ENCODE peak calls at places on chromosomes 3 and 15, in five cellular contexts. B is Calu3, T is heart left ventricle, Z is natural killer cell, H is upper lobe of right lung. O is an unnamed sample.

GRCh38 chr3:143150979-143151726 is 31.6 kb downstream of the CHST2 start:
- DNase-seq in B (no peak), T (peak), Z (no peak), H (no peak), O (no peak)

GRCh38 chr15:90305932-90306331 is 40.5 kb downstream of the NGRN start:
- DNase-seq in B (no peak), T (no peak), Z (no peak), H (no peak), O (no peak)

GRCh38 chr15:76345880-76346665 is 9.5 kb downstream of the ISL2 start:
- DNase-seq in B (peak), T (no peak), Z (no peak), H (peak), O (no peak)

GRCh38 chr15:29403778-29404177 is 134.2 kb upstream of the NSMCE3 start:
- DNase-seq in B (no peak), T (no peak), Z (no peak), H (no peak), O (no peak)

GRCh38 chr3:172591876-172592771 is 68.9 kb upstream of the TNFSF10 start:
- DNase-seq in B (no peak), T (no peak), Z (peak), H (no peak), O (no peak)

GRCh38 chr3:19885468-19885867 is 48.5 kb downstream of the EFHB start:
- DNase-seq in B (peak), T (no peak), Z (no peak), H (no peak), O (no peak)

GRCh38 chr3:185021326-185021725 is 131.5 kb downstream of the C3orf70 start:
- DNase-seq in B (no peak), T (no peak), Z (no peak), H (no peak), O (no peak)

GRCh38 chr3:94423566-94423965 is 360.7 kb downstream of the NSUN3 start:
- DNase-seq in B (no peak), T (no peak), Z (no peak), H (no peak), O (no peak)

GRCh38 chr3:58308728-58309127 is 2.4 kb downstream of the HTD2 start:
- DNase-seq in B (no peak), T (no peak), Z (no peak), H (no peak), O (no peak)

GRCh38 chr3:144031938-144032337 is 60.3 kb downstream of the DIPK2A start:
- DNase-seq in B (no peak), T (peak), Z (no peak), H (no peak), O (no peak)

GRCh38 chr3:154085799-154086198 is 35.4 kb upstream of the ARHGEF26 start:
- DNase-seq in B (no peak), T (no peak), Z (no peak), H (no peak), O (no peak)

GRCh38 chr3:139113231-139113749 is 68.6 kb upstream of the PRR23C start:
- DNase-seq in B (no peak), T (no peak), Z (no peak), H (no peak), O (no peak)
- TF ChIP-seq CTCF in B (no peak), T (no peak), Z (no peak), H (no peak), O (no peak)

GRCh38 chr3:152232679-152233078 is 36.0 kb upstream of the MBNL1 start:
- DNase-seq in B (no peak), T (no peak), Z (no peak), H (no peak), O (no peak)

GRCh38 chr3:152232001-152232400 is 36.7 kb upstream of the MBNL1 start:
- DNase-seq in B (no peak), T (no peak), Z (no peak), H (no peak), O (no peak)

GRCh38 chr3:152225176-152225575 is 43.6 kb upstream of the MBNL1 start:
- DNase-seq in B (no peak), T (no peak), Z (no peak), H (no peak), O (no peak)

GRCh38 chr3:152230367-152230766 is 38.4 kb upstream of the MBNL1 start:
- DNase-seq in B (no peak), T (no peak), Z (no peak), H (no peak), O (no peak)

DNA sequence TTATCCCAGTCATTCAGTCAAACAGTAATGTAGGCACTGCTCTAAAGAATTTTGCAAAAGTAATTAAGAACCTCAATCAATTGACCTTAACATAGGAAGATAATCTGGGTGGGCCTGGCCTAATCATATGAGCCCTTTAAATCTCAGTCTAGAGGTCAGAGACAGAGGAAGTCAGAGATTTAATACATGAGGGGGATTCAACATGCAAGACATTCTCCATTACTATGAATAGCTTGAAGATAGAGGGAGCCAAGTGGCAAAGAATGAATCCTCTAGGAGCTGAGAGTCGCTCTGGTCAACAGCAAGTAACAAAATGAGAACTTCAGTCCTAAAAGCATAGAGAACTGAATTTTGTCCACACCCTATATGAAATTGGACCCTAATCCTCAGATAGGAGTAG is 39.0 kb upstream of the MBNL1 start:
- DNase-seq in B (no peak), T (no peak), Z (no peak), H (no peak), O (no peak)
- TF ChIP-seq CTCF in B (no peak), T (peak), Z (no peak), H (no peak), O (no peak)

GRCh38 chr15:98873441-98874218 is 134.0 kb downstream of the PGPEP1L start:
- DNase-seq in B (no peak), T (no peak), Z (no peak), H (no peak), O (no peak)
- TF ChIP-seq CTCF in B (no peak), T (no peak), Z (no peak), H (no peak), O (no peak)

DNA sequence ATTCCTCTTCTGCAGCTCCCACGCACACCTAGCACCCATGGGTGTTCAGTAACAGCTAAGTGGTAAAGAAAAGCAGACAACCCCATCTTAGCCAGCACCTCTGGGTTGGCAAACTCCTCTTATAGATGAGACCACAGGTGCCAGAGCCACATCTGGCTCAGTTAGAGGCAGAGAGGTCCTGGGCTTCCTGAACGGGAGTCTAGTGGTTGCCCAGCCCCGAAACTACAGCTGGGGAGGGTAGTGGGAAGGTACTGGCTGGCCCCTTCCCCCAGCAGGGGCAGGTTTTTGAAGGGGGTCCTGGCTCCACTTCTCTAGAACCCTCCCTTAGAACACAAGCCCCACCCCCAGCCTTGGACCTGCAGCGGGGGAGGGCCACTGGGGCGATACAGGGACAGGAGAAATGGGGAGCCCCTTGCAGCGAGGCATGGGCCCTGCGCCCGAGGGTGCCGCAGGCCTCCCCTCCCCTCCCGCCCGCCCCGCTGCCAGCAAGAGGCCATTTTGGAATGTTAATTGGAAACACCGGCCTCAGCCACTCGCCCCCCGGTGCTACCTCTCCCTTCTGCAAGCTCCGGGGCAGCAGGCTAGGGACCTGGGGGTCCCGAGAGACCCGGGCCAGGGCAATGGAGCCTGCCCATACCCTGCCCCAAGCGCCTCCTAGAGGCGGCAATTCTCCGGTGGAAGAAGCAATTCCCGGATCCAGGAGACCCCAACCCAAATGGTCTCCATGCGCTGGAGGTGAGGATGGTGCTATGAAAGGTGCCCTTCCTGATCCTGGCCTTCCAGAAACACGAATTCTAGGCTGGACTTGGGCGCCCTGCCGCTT is 1.5 kb downstream of the DUSP7 start:
- DNase-seq in B (no peak), T (no peak), Z (no peak), H (no peak), O (no peak)
- TF ChIP-seq CTCF in B (no peak), T (peak), Z (no peak), H (no peak), O (peak)

GRCh38 chr3:27279153-27279552 is 90.0 kb downstream of the NEK10 start:
- DNase-seq in B (no peak), T (no peak), Z (no peak), H (no peak), O (no peak)
- TF ChIP-seq CTCF in B (no peak), T (peak), Z (no peak), H (peak), O (peak)

GRCh38 chr3:191136347-191136746 is 62.7 kb upstream of the OSTN start:
- DNase-seq in B (peak), T (no peak), Z (no peak), H (no peak), O (no peak)
- TF ChIP-seq CTCF in B (peak), T (peak), Z (no peak), H (peak), O (peak)